ENCODE peak calls at places on chromosome 12, in seven cellular contexts. T is GM12865; K is H54; U is stimulated activated naive CD4-positive, alpha-beta T cell; Y is cardiac fibroblast; Z is GM20000; M is activated CD8-positive, alpha-beta memory T cell treated with anti-CD3 and anti-CD28 coated beads, Interleukin-2, amount 50 U/mL, for 4 hours. F is an unnamed sample.

GRCh38 chr12:21221072-21221471 is 90.1 kb downstream of the SLCO1B1 start:
- DNase-seq in T (no peak), M (no peak), K (no peak), U (no peak), Y (no peak), Z (no peak), F (no peak)

GRCh38 chr12:108237272-108237671 is 101.8 kb downstream of the CMKLR1 start:
- DNase-seq in K (no peak), Z (no peak), M (no peak), T (peak), Y (no peak), U (no peak), F (no peak)

GRCh38 chr12:131460516-131460915 is 250.4 kb upstream of the SFSWAP start:
- DNase-seq in Z (no peak), Y (no peak), T (no peak), M (no peak), U (no peak), K (no peak), F (no peak)

GRCh38 chr12:34163443-34163842 is 141.1 kb downstream of the ALG10 start:
- DNase-seq in T (no peak), U (no peak), M (no peak), Y (no peak), K (no peak), Z (no peak), F (no peak)

GRCh38 chr12:123401753-123402683 is 18.1 kb downstream of the KMT5A start:
- DNase-seq in K (no peak), M (no peak), U (no peak), Z (no peak), T (no peak), Y (no peak), F (no peak)

GRCh38 chr12:121295746-121296617 is 527 bp downstream of the CAMKK2 start:
- DNase-seq in K (peak), M (no peak), U (peak), Y (peak), Z (peak), T (peak), F (no peak)

GRCh38 chr12:130775953-130776856 is 60.1 kb upstream of the RIMBP2 start:
- DNase-seq in U (peak), Z (no peak), K (peak), T (no peak), M (peak), Y (peak), F (no peak)

GRCh38 chr12:120252071-120252906 is 13.2 kb downstream of the PXN start:
- DNase-seq in M (peak), Y (no peak), Z (no peak), U (peak), T (peak), K (no peak), F (no peak)

GRCh38 chr12:47602330-47602729 is 103.5 kb downstream of the RPAP3 start:
- DNase-seq in M (no peak), K (no peak), U (no peak), Y (peak), T (no peak), Z (no peak), F (no peak)

GRCh38 chr12:26795899-26796298 is 37.1 kb downstream of the ITPR2 start:
- DNase-seq in U (no peak), Y (no peak), Z (no peak), M (no peak), T (no peak), K (no peak), F (no peak)

GRCh38 chr12:65528127-65528526 is 249.6 kb downstream of the MSRB3 start:
- DNase-seq in M (no peak), Y (no peak), U (no peak), T (no peak), K (no peak), Z (no peak), F (no peak)

GRCh38 chr12:26580619-26581018 is 252.4 kb downstream of the ITPR2 start:
- DNase-seq in Y (no peak), Z (no peak), U (no peak), T (no peak), K (no peak), M (no peak), F (no peak)

GRCh38 chr12:123126294-123127144 is 24.4 kb downstream of the PITPNM2 start:
- DNase-seq in U (no peak), T (no peak), Z (no peak), K (peak), Y (peak), M (no peak), F (no peak)

GRCh38 chr12:40580346-40580745 is 111.9 kb upstream of the CNTN1 start:
- DNase-seq in K (no peak), Z (no peak), T (no peak), M (no peak), U (no peak), Y (no peak), F (no peak)